ENCODE peak calls at places on chromosomes 5 and 9, in ten cellular contexts. L is stimulated activated CD4-positive, alpha-beta T cell treated with anti-CD3 and anti-CD28 coated beads, Interleukin-2, amount 100 ng/mL, for 48 hours; M is H4; B is lower lobe of right lung; Y is activated T-helper 2 cell treated with anti-CD3 and anti-CD28 coated beads, Interferon-gamma antibody, Interleukin-2, Interleukin-4, amounts not matched to agents 10 μg/mL and 5 μg/mL and 100 μg/mL, durations not matched to agents 14 hours and 24 hours and 36 hours; D is Calu3; P is neural crest cell; U is HTR-8/SVneo; R is GM10248; K is iPS DF 19.7. O is an unnamed sample.

GRCh38 chr9:532707-533106 is 308.8 kb upstream of the DMRT1 start:
- DNase-seq in L (no peak), M (no peak), B (no peak), Y (no peak), D (no peak), P (no peak), U (no peak), R (no peak), K (no peak), O (no peak)

GRCh38 chr9:99118782-99119466 is 14.0 kb downstream of the TGFBR1 start:
- DNase-seq in L (peak), M (no peak), B (no peak), Y (peak), D (no peak), P (no peak), U (no peak), R (peak), K (no peak), O (no peak)

GRCh38 chr5:61467766-61468482 is 135.9 kb downstream of the ZSWIM6 start:
- DNase-seq in L (no peak), M (peak), B (no peak), Y (no peak), D (no peak), P (no peak), U (peak), R (no peak), K (no peak), O (no peak)

GRCh38 chr5:133921899-133922468 is 46.4 kb downstream of the C5orf15 start:
- DNase-seq in L (no peak), M (no peak), B (no peak), Y (no peak), D (no peak), P (no peak), U (no peak), R (no peak), K (no peak), O (no peak)

GRCh38 chr5:143241892-143242291 is 161.6 kb downstream of the NR3C1 start:
- DNase-seq in L (no peak), M (no peak), B (no peak), Y (no peak), D (no peak), P (no peak), U (no peak), R (no peak), K (no peak), O (no peak)

GRCh38 chr5:173242675-173243085 is 7.7 kb upstream of the NKX2-5 start:
- DNase-seq in L (no peak), M (no peak), B (no peak), Y (no peak), D (no peak), P (no peak), U (no peak), R (no peak), K (no peak), O (no peak)

GRCh38 chr9:3237121-3237520 is 288.7 kb downstream of the RFX3 start:
- DNase-seq in L (no peak), M (no peak), B (no peak), Y (no peak), D (no peak), P (no peak), U (no peak), R (no peak), K (no peak), O (no peak)

GRCh38 chr9:91180240-91180929 is 181.3 kb downstream of the AUH start:
- DNase-seq in L (no peak), M (no peak), B (no peak), Y (no peak), D (no peak), P (no peak), U (no peak), R (no peak), K (no peak), O (no peak)

GRCh38 chr5:55966284-55966683 is 28.5 kb downstream of the IL6ST start:
- DNase-seq in L (no peak), M (no peak), B (no peak), Y (no peak), D (no peak), P (no peak), U (no peak), R (no peak), K (no peak), O (no peak)

GRCh38 chr5:144794922-144795321 is 624.2 kb downstream of the KCTD16 start:
- DNase-seq in L (no peak), M (no peak), B (no peak), Y (no peak), D (no peak), P (no peak), U (no peak), R (no peak), K (no peak), O (no peak)

GRCh38 chr5:39164016-39164415 is 55.3 kb downstream of the FYB1 start:
- DNase-seq in L (no peak), M (no peak), B (no peak), Y (no peak), D (no peak), P (no peak), U (no peak), R (no peak), K (no peak), O (no peak)

GRCh38 chr5:10581867-10582511 is 18.1 kb downstream of the ANKRD33B start:
- DNase-seq in L (no peak), M (no peak), B (no peak), Y (no peak), D (no peak), P (no peak), U (no peak), R (no peak), K (no peak), O (no peak)

GRCh38 chr5:493251-493701 is 31.0 kb downstream of the SLC9A3 start:
- DNase-seq in L (no peak), M (no peak), B (no peak), Y (no peak), D (no peak), P (no peak), U (no peak), R (no peak), K (no peak), O (no peak)

GRCh38 chr5:130652178-130652577 is 512.9 kb downstream of the HINT1 start:
- DNase-seq in L (no peak), M (peak), B (no peak), Y (no peak), D (no peak), P (no peak), U (peak), R (no peak), K (no peak), O (no peak)

GRCh38 chr5:9850456-9850855 is 220.3 kb upstream of the TAS2R1 start:
- DNase-seq in L (no peak), M (no peak), B (no peak), Y (no peak), D (no peak), P (no peak), U (no peak), R (no peak), K (no peak), O (no peak)

GRCh38 chr9:30609713-30610112 is 1774.7 kb upstream of the ACO1 start:
- DNase-seq in L (no peak), M (no peak), B (no peak), Y (no peak), D (no peak), P (no peak), U (no peak), R (no peak), K (no peak), O (no peak)

GRCh38 chr5:181188700-181189362 is 16.2 kb downstream of the TRIM7 start:
- DNase-seq in L (peak), M (peak), B (peak), Y (peak), D (peak), P (peak), U (no peak), R (no peak), K (no peak), O (no peak)

O was measured in GM12864.